ENCODE peak calls at places on chromosome 17, in four cellular contexts. X is A549, L is HCT116, O is uterus. P is an unnamed sample.

GRCh38 chr17:67381925-67382257 is 4.8 kb downstream of the PITPNC1 start:
- DNase-seq in X (no peak), L (no peak), O (no peak), P (no peak)

GRCh38 chr17:1203111-1203966 is 23.6 kb upstream of the ABR start:
- DNase-seq in X (peak), L (no peak), O (peak), P (peak)

GRCh38 chr17:27549251-27549919 is 81.6 kb upstream of the LGALS9 start:
- DNase-seq in X (no peak), L (no peak), O (no peak), P (no peak)

GRCh38 chr17:3738562-3739295 is 15.0 kb downstream of the HASPIN start:
- DNase-seq in X (no peak), L (no peak), O (no peak), P (no peak)

GRCh38 chr17:70017112-70017511 is 57.9 kb upstream of the KCNJ16 start:
- DNase-seq in X (no peak), L (no peak), O (no peak), P (no peak)

GRCh38 chr17:63946440-63947363 is 14.6 kb upstream of the CD79B start:
- DNase-seq in X (peak), L (peak), O (no peak), P (no peak)

GRCh38 chr17:40726919-40727318 is 23.4 kb upstream of the KRT24 start:
- DNase-seq in X (peak), L (peak), O (no peak), P (no peak)

GRCh38 chr17:78417531-78417909 is 39.1 kb downstream of the PGS1 start:
- DNase-seq in X (no peak), L (no peak), O (no peak), P (no peak)

GRCh38 chr17:66190738-66191606 is 961 bp downstream of the CEP112 start:
- DNase-seq in X (peak), L (no peak), O (no peak), P (no peak)

GRCh38 chr17:76243826-76244679 is 3.8 kb upstream of the RNF157 start:
- DNase-seq in X (no peak), L (no peak), O (no peak), P (no peak)

GRCh38 chr17:34275881-34276280 is 5.9 kb downstream of the CCL7 start:
- DNase-seq in X (peak), L (no peak), O (no peak), P (no peak)

GRCh38 chr17:59863607-59864006 is 29.1 kb downstream of the TUBD1 start:
- DNase-seq in X (no peak), L (no peak), O (no peak), P (no peak)

GRCh38 chr17:2282297-2282873 is 21.2 kb downstream of the SMG6 start:
- DNase-seq in X (peak), L (peak), O (no peak), P (no peak)

GRCh38 chr17:78865682-78866390 is 25.2 kb upstream of the USP36 start:
- DNase-seq in X (peak), L (peak), O (peak), P (peak)

GRCh38 chr17:43401293-43401692 is 2.5 kb downstream of the ARL4D start:
- DNase-seq in X (peak), L (no peak), O (no peak), P (no peak)

GRCh38 chr17:44184212-44184810 is 2.5 kb upstream of the TMUB2 start:
- DNase-seq in X (no peak), L (no peak), O (no peak), P (no peak)

GRCh38 chr17:63120406-63120805 is 154.4 kb downstream of the TANC2 start:
- DNase-seq in X (no peak), L (no peak), O (no peak), P (no peak)

GRCh38 chr17:31019004-31019403 is 48.2 kb downstream of the RNF135 start:
- DNase-seq in X (no peak), L (no peak), O (no peak), P (no peak)

GRCh38 chr17:2799653-2800052 is 3.4 kb downstream of the RAP1GAP2 start:
- DNase-seq in X (no peak), L (no peak), O (no peak), P (no peak)

GRCh38 chr17:60110586-60110985 is 31.9 kb upstream of the HEATR6 start:
- DNase-seq in X (no peak), L (no peak), O (no peak), P (no peak)

GRCh38 chr17:601462-602303 is 113.0 kb downstream of the VPS53 start:
- DNase-seq in X (no peak), L (no peak), O (peak), P (no peak)

GRCh38 chr17:7317161-7317803 is 2.1 kb upstream of the GPS2 start:
- DNase-seq in X (no peak), L (no peak), O (no peak), P (no peak)
- TF ChIP-seq POLR2A in X (no peak), L (no peak), O (no peak), P (no peak)

GRCh38 chr17:7035591-7036368 is at the start of gene SLC16A13:
- DNase-seq in X (peak), L (peak), O (peak), P (peak)
- TF ChIP-seq POLR2A in X (peak), L (peak), O (peak), P (no peak)

DNA sequence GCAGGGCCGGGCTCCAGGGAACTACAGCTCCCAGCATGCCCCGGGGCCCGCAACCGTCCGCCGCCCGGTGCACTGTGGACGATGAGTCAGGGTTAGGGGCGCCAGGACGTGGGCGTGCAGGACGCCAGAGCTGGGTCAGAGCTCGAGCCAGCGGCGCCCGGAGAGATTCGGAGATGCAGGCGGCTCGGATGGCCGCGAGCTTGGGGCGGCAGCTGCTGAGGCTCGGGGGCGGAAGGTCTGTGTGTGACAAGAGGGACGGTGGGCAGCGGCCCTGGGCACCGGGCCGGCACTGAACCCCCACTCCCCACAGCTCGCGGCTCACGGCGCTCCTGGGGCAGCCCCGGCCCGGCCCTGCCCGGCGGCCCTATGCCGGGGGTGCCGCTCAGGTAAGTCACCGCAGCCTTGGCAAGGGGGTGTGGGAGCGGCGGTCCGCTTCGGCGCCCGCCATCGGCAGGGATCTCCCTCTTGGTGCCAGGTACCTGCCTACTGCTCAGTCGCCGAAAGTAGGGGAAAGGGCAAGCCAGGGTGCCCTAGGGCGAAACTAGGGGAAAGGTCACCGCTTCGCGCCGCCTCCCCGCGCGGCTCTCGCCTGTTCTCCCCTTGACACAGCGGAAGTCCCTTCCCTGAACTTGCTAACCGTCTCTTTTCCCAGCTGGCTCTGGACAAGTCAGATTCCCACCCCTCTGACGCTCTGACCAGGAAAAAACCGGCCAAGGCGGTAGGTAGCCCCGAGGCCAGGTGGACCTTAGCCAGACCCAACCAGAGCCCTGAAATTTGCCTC is at the start of the genes ACADVL and DLG4:
- DNase-seq in X (peak), L (no peak), O (peak), P (no peak)
- TF ChIP-seq POLR2A in X (peak), L (peak), O (peak), P (peak)

DNA sequence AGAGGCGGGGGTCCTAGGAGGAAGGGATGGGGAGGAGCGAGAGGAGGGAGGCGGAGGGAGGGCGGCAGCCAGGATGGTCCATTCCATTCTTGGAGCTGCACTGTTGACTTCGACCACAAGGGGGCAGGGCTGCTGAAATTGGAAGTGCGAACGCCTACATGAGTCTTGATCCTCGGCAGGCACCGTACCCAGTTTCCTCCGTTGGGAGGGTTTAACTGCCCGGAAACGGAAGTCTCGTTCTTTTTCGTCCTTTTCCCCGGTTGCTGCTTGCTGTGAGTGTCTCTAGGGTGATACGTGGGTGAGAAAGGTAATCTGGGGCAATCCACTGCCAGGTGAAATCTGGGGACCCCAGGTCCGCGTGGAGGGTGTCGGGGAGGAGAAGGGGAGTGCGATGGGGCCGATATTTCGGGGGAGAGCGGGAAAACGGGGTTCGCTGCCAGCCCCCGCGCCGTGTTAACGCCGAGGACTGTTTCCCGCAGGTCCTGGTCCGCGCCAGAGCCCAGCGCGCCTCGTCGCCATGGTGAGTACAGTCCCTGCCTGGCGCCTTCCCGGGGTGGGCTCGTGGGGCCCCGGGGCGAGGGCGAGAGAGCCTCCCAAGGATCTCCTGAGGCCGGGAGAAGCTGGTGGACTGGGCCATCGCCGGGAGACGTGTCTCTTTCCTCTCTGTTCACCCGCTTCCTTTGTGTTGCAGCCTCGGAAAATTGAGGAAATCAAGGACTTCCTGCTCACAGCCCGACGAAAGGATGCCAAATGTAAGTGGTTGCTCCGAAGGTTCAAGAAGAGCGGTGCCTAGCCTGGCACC is at the start of gene RPL38:
- DNase-seq in X (peak), L (peak), O (peak), P (peak)
- TF ChIP-seq POLR2A in X (peak), L (peak), O (peak), P (no peak)